ENCODE peak calls at places on chromosomes 12 and 14, in seven cellular contexts. O, Q, B, X, V, K and E are unnamed samples.

GRCh38 chr14:66490143-66491111 is 4.3 kb downstream of the CCDC196 start:
- DNase-seq in V (no peak), K (no peak), X (no peak), O (no peak), B (no peak), Q (no peak), E (no peak)

GRCh38 chr12:22100952-22101748 is 55.1 kb downstream of the CMAS start:
- DNase-seq in K (peak; percentile 70), Q (peak; percentile 73), V (no peak), O (peak; percentile 60), B (peak; percentile 60), X (no peak), E (peak; percentile 85)

GRCh38 chr14:74380172-74380571 is 31.9 kb downstream of the VRTN start:
- DNase-seq in O (no peak), K (no peak), X (no peak), V (no peak), B (no peak), Q (peak; percentile 28), E (no peak)

GRCh38 chr12:7101047-7101693 is 7.8 kb downstream of the C1RL start:
- DNase-seq in K (no peak), Q (peak; percentile 29), X (no peak), O (no peak), B (peak; percentile 24), V (no peak), E (no peak)

GRCh38 chr12:127670294-127670693 is 596.7 kb upstream of the TMEM132C start:
- DNase-seq in Q (no peak), V (no peak), K (no peak), B (no peak), X (no peak), O (no peak), E (no peak)

GRCh38 chr12:53508534-53509199 is 1.4 kb upstream of the NPFF start:
- DNase-seq in Q (peak; percentile 67), B (peak; percentile 89), V (peak; percentile 60), K (peak; percentile 68), X (peak; percentile 87), O (peak; percentile 77), E (peak; percentile 85)

GRCh38 chr12:22110176-22110575 is 64.2 kb downstream of the CMAS start:
- DNase-seq in Q (no peak), X (no peak), O (no peak), K (no peak), V (no peak), B (no peak), E (no peak)

GRCh38 chr12:110927545-110927944 is 7.2 kb upstream of the MYL2 start:
- DNase-seq in B (no peak), X (no peak), Q (no peak), O (no peak), K (no peak), V (no peak), E (no peak)

GRCh38 chr12:22121224-22121623 is 75.2 kb downstream of the CMAS start:
- DNase-seq in O (peak; percentile 20), Q (no peak), B (no peak), X (no peak), K (no peak), V (no peak), E (no peak)

GRCh38 chr12:113136128-113136989 is 798 bp upstream of the RASAL1 start:
- DNase-seq in O (peak; percentile 55), Q (no peak), V (peak; percentile 46), B (no peak), X (no peak), K (no peak), E (no peak)
- H3K4me3 ChIP-seq in O (peak overlapping the region; percentile 53), Q (no peak overlapping the region), V (peak overlapping the region; percentile 30), B (no peak overlapping the region), X (no peak overlapping the region), K (no peak overlapping the region), E (no peak overlapping the region)

GRCh38 chr12:18863769-18864500 is 126.0 kb downstream of the CAPZA3 start:
- DNase-seq in B (no peak), Q (no peak), K (no peak), V (no peak), X (no peak), O (no peak), E (no peak)

GRCh38 chr12:18859400-18859799 is 121.5 kb downstream of the CAPZA3 start:
- DNase-seq in X (no peak), Q (no peak), K (no peak), B (no peak), O (no peak), V (no peak), E (no peak)

GRCh38 chr12:18868673-18869072 is 130.8 kb downstream of the CAPZA3 start:
- DNase-seq in K (peak; percentile 43), O (no peak), X (no peak), Q (peak; percentile 58), V (no peak), B (no peak), E (peak; percentile 14)

GRCh38 chr12:18861287-18861858 is 123.5 kb downstream of the CAPZA3 start:
- DNase-seq in X (no peak), O (peak; percentile 46), Q (peak; percentile 38), V (no peak), K (peak; percentile 55), B (no peak), E (peak; percentile 68)

DNA sequence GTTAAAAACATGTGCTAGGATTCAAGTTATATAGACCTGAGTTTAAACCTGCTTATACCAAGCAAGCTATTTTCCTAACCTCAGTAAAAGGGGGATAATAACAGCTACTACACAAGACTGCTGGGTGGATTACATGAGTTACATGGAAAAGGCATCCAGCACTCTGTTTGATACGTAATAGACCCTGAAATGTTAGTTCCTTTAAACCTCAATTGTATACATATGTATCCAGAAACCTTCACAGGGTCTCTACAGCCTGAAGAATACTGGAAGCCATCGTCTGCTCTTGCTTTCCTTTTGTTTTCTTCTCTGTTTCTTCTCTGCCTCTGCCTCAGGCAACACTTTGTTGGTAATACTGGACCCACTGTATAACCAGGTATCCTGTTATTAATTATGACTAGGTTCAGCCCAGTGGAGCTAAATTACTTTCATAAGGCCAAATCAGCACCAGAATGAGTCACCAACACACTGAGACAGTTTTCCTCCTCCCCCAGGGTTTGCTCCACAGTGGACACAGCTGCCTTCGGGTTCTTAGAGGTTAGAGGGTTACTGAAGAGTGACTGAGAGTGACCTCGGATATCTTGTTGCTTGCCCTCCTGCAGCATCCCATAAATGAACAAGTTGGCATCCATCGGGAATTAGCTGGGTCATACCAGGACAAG is 127.1 kb downstream of the CAPZA3 start:
- DNase-seq in K (peak; percentile 67), X (no peak), O (no peak), B (no peak), V (no peak), Q (peak; percentile 73), E (peak; percentile 62)
- H3K4me3 ChIP-seq in K (no peak overlapping the region), X (no peak overlapping the region), O (no peak overlapping the region), B (no peak overlapping the region), V (no peak overlapping the region), Q (no peak overlapping the region), E (no peak overlapping the region)

GRCh38 chr12:57609091-57609780 is 2.0 kb upstream of the ARHGEF25 start:
- DNase-seq in Q (no peak), K (no peak), O (no peak), V (no peak), X (no peak), B (no peak), E (no peak)
- H3K4me3 ChIP-seq in Q (no peak overlapping the region), K (no peak overlapping the region), O (no peak overlapping the region), V (no peak overlapping the region), X (no peak overlapping the region), B (peak overlapping the region; percentile 82), E (no peak overlapping the region)

GRCh38 chr12:102965281-102966155 is 8.0 kb downstream of the ASCL1 start:
- DNase-seq in X (no peak), K (no peak), Q (no peak), B (no peak), V (no peak), O (no peak), E (no peak)
- H3K4me3 ChIP-seq in X (no peak overlapping the region), K (no peak overlapping the region), Q (no peak overlapping the region), B (no peak overlapping the region), V (no peak overlapping the region), O (peak overlapping the region; percentile 27), E (no peak overlapping the region)

GRCh38 chr12:124430491-124430890 is 135.6 kb downstream of the RFLNA start:
- DNase-seq in B (no peak), X (no peak), O (no peak), K (no peak), Q (no peak), V (no peak), E (no peak)

GRCh38 chr12:124428792-124429281 is 133.9 kb downstream of the RFLNA start:
- DNase-seq in Q (peak; percentile 65), V (no peak), X (no peak), K (no peak), B (no peak), O (no peak), E (no peak)

GRCh38 chr12:124428136-124428791 is 133.4 kb downstream of the RFLNA start:
- DNase-seq in V (no peak), O (no peak), K (peak; percentile 75), B (no peak), Q (peak; percentile 86), X (no peak), E (peak; percentile 83)

GRCh38 chr12:124426594-124427550 is 132.0 kb downstream of the RFLNA start:
- DNase-seq in B (no peak), X (no peak), K (no peak), V (no peak), Q (no peak), O (no peak), E (no peak)

GRCh38 chr12:124429535-124429934 is 134.6 kb downstream of the RFLNA start:
- DNase-seq in B (no peak), K (no peak), O (no peak), Q (no peak), X (no peak), V (no peak), E (no peak)
- H3K4me3 ChIP-seq in B (no peak overlapping the region), K (no peak overlapping the region), O (no peak overlapping the region), Q (no peak overlapping the region), X (no peak overlapping the region), V (no peak overlapping the region), E (no peak overlapping the region)

DNA sequence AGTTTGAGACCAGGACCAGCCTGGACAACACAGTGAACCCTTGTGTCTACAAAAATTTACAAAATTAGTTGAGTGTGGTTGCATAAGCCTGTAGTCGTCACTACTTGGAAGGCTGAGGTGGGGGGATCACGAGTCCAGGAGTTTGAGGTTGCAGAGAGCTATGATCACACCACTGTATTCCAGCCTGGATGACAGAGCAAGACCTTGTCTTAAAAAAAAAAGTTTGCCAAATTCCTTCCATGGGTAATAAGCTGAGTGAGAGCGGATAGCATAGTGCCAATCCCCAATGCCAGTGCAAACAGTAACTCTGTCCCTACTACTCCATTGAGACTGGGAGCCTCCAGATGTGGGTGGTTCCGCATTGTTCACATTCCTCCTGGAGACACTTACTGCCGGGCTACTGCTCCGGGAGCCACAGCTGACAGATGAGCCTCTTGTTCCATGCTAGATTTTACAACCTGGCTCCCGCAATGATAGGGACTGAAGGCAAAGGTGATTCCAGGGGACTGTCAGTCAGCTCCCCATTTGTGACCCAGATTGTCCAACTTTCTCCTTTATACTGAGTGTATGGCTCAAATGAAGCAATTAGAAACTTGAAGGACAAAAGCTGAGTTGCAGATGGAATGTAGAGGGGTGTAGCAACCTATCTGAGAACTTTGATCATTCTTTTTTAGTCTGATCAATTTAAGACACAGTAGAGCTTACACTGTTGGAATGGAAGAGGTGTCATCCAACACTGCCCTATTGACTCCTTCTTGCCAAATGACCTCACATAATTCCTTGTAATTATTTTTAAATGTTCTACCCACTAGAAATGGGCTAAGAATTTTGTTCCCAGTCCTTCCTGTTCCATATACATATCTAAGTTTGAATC is 13.4 kb upstream of the FRMD6 start:
- DNase-seq in X (peak; percentile 30), O (peak; percentile 76), Q (no peak), K (no peak), V (no peak), B (peak; percentile 38), E (peak; percentile 47)
- H3K4me3 ChIP-seq in X (no peak overlapping the region), O (no peak overlapping the region), Q (no peak overlapping the region), K (no peak overlapping the region), V (no peak overlapping the region), B (no peak overlapping the region), E (no peak overlapping the region)